ENCODE peak calls at places on chromosomes 16 and 17, in seven cellular contexts. One of them, this sample, is unnamed.

GRCh38 chr16:81710596-81710995 is 68.5 kb upstream of the PLCG2 start:
- DNase-seq in testis: no peak
- DNase-seq in PC-3: no peak
- DNase-seq in BJ: no peak
- DNase-seq in right atrium auricular region: no peak
- DNase-seq in transverse colon: no peak
- DNase-seq in AG04450: no peak
- DNase-seq in this sample: no peak

GRCh38 chr16:8505327-8505991 is 84.9 kb downstream of the TMEM114 start:
- DNase-seq in testis: no peak
- DNase-seq in PC-3: no peak
- DNase-seq in BJ: no peak
- DNase-seq in right atrium auricular region: no peak
- DNase-seq in transverse colon: no peak
- DNase-seq in AG04450: no peak
- DNase-seq in this sample: no peak

GRCh38 chr17:7650509-7651096 is at the start of gene ATP1B2:
- DNase-seq in testis: peak
- DNase-seq in PC-3: peak
- DNase-seq in BJ: no peak
- DNase-seq in right atrium auricular region: peak
- DNase-seq in transverse colon: peak
- DNase-seq in AG04450: no peak
- DNase-seq in this sample: peak

GRCh38 chr17:7392696-7393612 is 1.4 kb downstream of the PLSCR3 start:
- DNase-seq in testis: no peak
- DNase-seq in PC-3: no peak
- DNase-seq in BJ: no peak
- DNase-seq in right atrium auricular region: no peak
- DNase-seq in transverse colon: no peak
- DNase-seq in AG04450: no peak
- DNase-seq in this sample: no peak

GRCh38 chr16:66604376-66605176 is at the start of gene CMTM3:
- DNase-seq in testis: peak
- DNase-seq in PC-3: peak
- DNase-seq in BJ: no peak
- DNase-seq in right atrium auricular region: no peak
- DNase-seq in transverse colon: peak
- DNase-seq in AG04450: no peak
- DNase-seq in this sample: peak

GRCh38 chr17:9350083-9350482 is 225.5 kb downstream of the STX8 start:
- DNase-seq in testis: no peak
- DNase-seq in PC-3: peak
- DNase-seq in BJ: peak
- DNase-seq in right atrium auricular region: no peak
- DNase-seq in transverse colon: no peak
- DNase-seq in AG04450: peak
- DNase-seq in this sample: peak

GRCh38 chr17:19331134-19331533 is 31.4 kb downstream of the B9D1 start:
- DNase-seq in testis: no peak
- DNase-seq in PC-3: no peak
- DNase-seq in BJ: peak
- DNase-seq in right atrium auricular region: no peak
- DNase-seq in transverse colon: no peak
- DNase-seq in AG04450: peak
- DNase-seq in this sample: peak

GRCh38 chr17:39913989-39914388 is 4.4 kb downstream of the GSDMB start:
- DNase-seq in testis: no peak
- DNase-seq in PC-3: no peak
- DNase-seq in BJ: no peak
- DNase-seq in right atrium auricular region: no peak
- DNase-seq in transverse colon: no peak
- DNase-seq in AG04450: no peak
- DNase-seq in this sample: no peak

GRCh38 chr17:68207651-68208253 is 40.1 kb upstream of the AMZ2 start:
- DNase-seq in testis: no peak
- DNase-seq in PC-3: no peak
- DNase-seq in BJ: no peak
- DNase-seq in right atrium auricular region: no peak
- DNase-seq in transverse colon: no peak
- DNase-seq in AG04450: no peak
- DNase-seq in this sample: no peak

GRCh38 chr17:22507823-22508222 is 815.5 kb downstream of the KCNJ18 start:
- DNase-seq in testis: peak
- DNase-seq in PC-3: peak
- DNase-seq in BJ: no peak
- DNase-seq in right atrium auricular region: peak
- DNase-seq in transverse colon: no peak
- DNase-seq in AG04450: no peak
- DNase-seq in this sample: no peak

GRCh38 chr17:19306160-19307111 is 56.1 kb downstream of the B9D1 start:
- DNase-seq in testis: peak
- DNase-seq in PC-3: no peak
- DNase-seq in BJ: no peak
- DNase-seq in right atrium auricular region: no peak
- DNase-seq in transverse colon: peak
- DNase-seq in AG04450: no peak
- DNase-seq in this sample: no peak

GRCh38 chr16:31010539-31010938 is at the start of gene STX1B:
- DNase-seq in testis: peak
- DNase-seq in PC-3: no peak
- DNase-seq in BJ: no peak
- DNase-seq in right atrium auricular region: no peak
- DNase-seq in transverse colon: peak
- DNase-seq in AG04450: no peak
- DNase-seq in this sample: no peak

GRCh38 chr16:67760831-67761230 is 41.7 kb upstream of the GFOD2 start:
- DNase-seq in testis: no peak
- DNase-seq in PC-3: no peak
- DNase-seq in BJ: no peak
- DNase-seq in right atrium auricular region: no peak
- DNase-seq in transverse colon: peak
- DNase-seq in AG04450: no peak
- DNase-seq in this sample: no peak

GRCh38 chr17:67443931-67444597 is 67.0 kb downstream of the PITPNC1 start:
- DNase-seq in testis: no peak
- DNase-seq in PC-3: no peak
- DNase-seq in BJ: peak
- DNase-seq in right atrium auricular region: no peak
- DNase-seq in transverse colon: no peak
- DNase-seq in AG04450: no peak
- DNase-seq in this sample: peak

GRCh38 chr17:37570527-37571093 is 38.6 kb downstream of the SYNRG start:
- DNase-seq in testis: peak
- DNase-seq in PC-3: peak
- DNase-seq in BJ: no peak
- DNase-seq in right atrium auricular region: no peak
- DNase-seq in transverse colon: peak
- DNase-seq in AG04450: peak
- DNase-seq in this sample: peak

GRCh38 chr16:1296688-1297412 is 12.6 kb upstream of the UBE2I start:
- DNase-seq in testis: no peak
- DNase-seq in PC-3: peak
- DNase-seq in BJ: peak
- DNase-seq in right atrium auricular region: no peak
- DNase-seq in transverse colon: peak
- DNase-seq in AG04450: no peak
- DNase-seq in this sample: peak

DNA sequence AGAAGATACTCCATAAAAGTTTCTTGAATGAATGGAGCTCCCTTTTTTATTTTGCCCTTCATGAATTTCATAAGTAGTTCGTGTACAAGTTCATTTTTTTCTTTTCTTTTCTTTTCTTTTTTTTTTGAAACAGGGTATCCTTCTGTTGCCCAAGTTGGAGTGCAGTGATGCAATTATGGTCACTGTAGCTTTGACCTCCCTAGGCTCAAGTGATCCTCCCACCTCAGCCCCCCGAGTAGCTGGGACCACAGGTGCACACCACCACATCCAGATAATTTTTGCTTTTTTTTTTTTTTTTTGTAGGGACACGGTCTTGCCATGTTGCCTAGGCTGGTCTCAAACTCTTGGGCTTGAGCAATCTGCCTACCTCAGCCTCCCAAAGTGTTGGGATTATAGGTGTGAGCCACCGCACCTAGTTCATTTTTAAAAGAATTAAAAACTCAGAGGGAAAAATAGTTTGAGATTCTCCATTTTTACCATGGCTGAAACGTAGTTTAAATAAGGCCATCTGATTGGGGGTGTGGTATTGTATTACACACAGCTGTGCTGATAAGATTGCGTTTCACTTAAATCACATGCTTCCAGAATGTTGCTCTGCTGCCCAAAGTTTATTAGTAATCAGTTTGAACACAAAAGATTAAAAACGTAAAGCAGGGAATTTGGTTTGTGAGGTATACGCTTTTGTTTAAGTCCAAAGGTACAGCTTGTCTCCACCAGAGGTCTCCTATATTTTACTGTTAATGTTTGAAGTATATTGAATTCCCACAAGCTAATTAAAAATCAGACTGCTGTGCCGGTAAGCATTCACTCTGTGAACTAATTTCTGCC is 154.1 kb downstream of the SOCS1 start:
- DNase-seq in testis: no peak
- DNase-seq in PC-3: no peak
- DNase-seq in BJ: no peak
- DNase-seq in right atrium auricular region: no peak
- DNase-seq in transverse colon: no peak
- DNase-seq in AG04450: peak
- DNase-seq in this sample: peak
- TF ChIP-seq CTCF in testis: no peak
- TF ChIP-seq CTCF in PC-3: no peak
- TF ChIP-seq CTCF in BJ: no peak
- TF ChIP-seq CTCF in right atrium auricular region: peak
- TF ChIP-seq CTCF in transverse colon: no peak
- TF ChIP-seq CTCF in AG04450: peak
- TF ChIP-seq CTCF in this sample: peak

DNA sequence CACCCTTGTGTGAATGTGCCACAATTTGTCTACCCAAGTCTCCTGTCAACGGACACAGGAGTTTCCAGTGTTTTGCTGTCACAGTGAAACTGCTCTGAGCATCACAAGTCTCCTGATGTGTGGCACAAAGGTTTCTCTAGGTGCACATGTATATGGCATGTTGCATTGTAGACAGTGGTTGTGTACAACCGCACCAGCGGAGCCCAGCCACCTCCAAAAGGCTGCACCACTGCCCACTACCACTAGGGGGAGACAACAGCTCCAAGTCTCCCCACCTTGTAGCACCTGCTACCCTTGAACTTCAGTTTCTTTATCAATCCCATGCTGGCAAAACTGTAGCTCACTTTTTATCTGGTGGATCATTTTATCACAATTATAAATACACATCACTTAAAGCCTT is 95.5 kb upstream of the ZNF469 start:
- DNase-seq in testis: peak
- DNase-seq in PC-3: peak
- DNase-seq in BJ: no peak
- DNase-seq in right atrium auricular region: no peak
- DNase-seq in transverse colon: no peak
- DNase-seq in AG04450: no peak
- DNase-seq in this sample: no peak
- TF ChIP-seq CTCF in testis: peak
- TF ChIP-seq CTCF in PC-3: peak
- TF ChIP-seq CTCF in BJ: peak
- TF ChIP-seq CTCF in right atrium auricular region: no peak
- TF ChIP-seq CTCF in transverse colon: no peak
- TF ChIP-seq CTCF in AG04450: peak
- TF ChIP-seq CTCF in this sample: peak

GRCh38 chr17:81191116-81191515 is 25.1 kb upstream of the AATK start:
- DNase-seq in testis: no peak
- DNase-seq in PC-3: no peak
- DNase-seq in BJ: no peak
- DNase-seq in right atrium auricular region: no peak
- DNase-seq in transverse colon: no peak
- DNase-seq in AG04450: no peak
- DNase-seq in this sample: no peak

GRCh38 chr17:81189016-81189415 is 23.0 kb upstream of the AATK start:
- DNase-seq in testis: no peak
- DNase-seq in PC-3: no peak
- DNase-seq in BJ: no peak
- DNase-seq in right atrium auricular region: no peak
- DNase-seq in transverse colon: no peak
- DNase-seq in AG04450: no peak
- DNase-seq in this sample: no peak

GRCh38 chr17:81188491-81188840 is 22.4 kb upstream of the AATK start:
- DNase-seq in testis: no peak
- DNase-seq in PC-3: no peak
- DNase-seq in BJ: no peak
- DNase-seq in right atrium auricular region: no peak
- DNase-seq in transverse colon: no peak
- DNase-seq in AG04450: no peak
- DNase-seq in this sample: no peak

GRCh38 chr17:81190591-81190990 is 24.6 kb upstream of the AATK start:
- DNase-seq in testis: no peak
- DNase-seq in PC-3: no peak
- DNase-seq in BJ: no peak
- DNase-seq in right atrium auricular region: no peak
- DNase-seq in transverse colon: no peak
- DNase-seq in AG04450: no peak
- DNase-seq in this sample: no peak

GRCh38 chr17:81189670-81190530 is 23.9 kb upstream of the AATK start:
- DNase-seq in testis: peak
- DNase-seq in PC-3: no peak
- DNase-seq in BJ: no peak
- DNase-seq in right atrium auricular region: no peak
- DNase-seq in transverse colon: no peak
- DNase-seq in AG04450: no peak
- DNase-seq in this sample: peak
- TF ChIP-seq CTCF in testis: no peak
- TF ChIP-seq CTCF in PC-3: peak
- TF ChIP-seq CTCF in BJ: peak
- TF ChIP-seq CTCF in right atrium auricular region: peak
- TF ChIP-seq CTCF in transverse colon: no peak
- TF ChIP-seq CTCF in AG04450: no peak
- TF ChIP-seq CTCF in this sample: peak

DNA sequence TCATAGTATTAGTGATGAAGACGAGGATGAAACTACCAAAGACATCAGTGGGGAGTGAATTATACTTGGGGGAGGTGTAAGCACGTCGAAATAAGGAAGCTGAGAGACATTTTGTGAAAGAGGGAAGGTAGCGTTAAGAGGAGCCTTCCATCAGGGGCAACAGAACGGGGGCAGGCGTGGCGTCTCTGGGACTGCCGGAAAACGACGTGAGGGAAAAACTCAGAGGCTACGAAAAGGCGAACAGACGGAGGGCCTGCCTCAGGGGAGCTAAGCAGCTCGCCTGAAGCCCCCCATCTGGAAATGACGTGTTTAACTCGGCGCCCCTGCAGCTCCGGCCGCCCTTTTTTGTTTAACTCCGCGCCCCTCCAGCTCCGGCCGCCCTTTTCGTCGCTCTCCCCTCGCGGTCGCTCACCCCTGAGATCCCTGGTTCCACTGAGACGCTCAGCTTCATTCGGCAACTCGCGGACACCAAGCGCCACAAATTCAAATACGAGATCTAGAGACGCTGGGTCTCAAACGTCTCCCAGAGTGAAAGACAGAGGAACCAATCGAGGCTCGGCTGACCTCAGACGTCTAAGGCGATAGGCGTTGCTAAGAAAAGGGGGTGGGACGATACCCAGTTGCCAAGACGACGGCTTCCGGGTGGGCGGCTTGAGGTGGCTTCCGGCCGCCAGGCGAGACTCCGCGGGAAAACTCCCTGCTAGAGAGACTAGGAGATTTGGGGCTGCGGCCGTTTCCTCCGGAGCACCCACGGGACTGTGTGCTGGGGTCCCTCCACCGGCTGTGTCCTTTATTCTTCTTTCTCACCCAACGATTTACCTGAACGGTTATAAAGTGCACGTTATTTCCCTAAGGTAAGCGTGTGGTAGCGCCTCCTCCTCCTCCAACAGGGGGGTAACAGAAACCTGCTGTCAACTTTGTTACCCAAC is 383.2 kb downstream of the ZFHX3 start:
- DNase-seq in testis: peak
- DNase-seq in PC-3: peak
- DNase-seq in BJ: peak
- DNase-seq in right atrium auricular region: peak
- DNase-seq in transverse colon: peak
- DNase-seq in AG04450: peak
- DNase-seq in this sample: peak
- TF ChIP-seq CTCF in testis: no peak
- TF ChIP-seq CTCF in PC-3: no peak
- TF ChIP-seq CTCF in BJ: peak
- TF ChIP-seq CTCF in right atrium auricular region: peak
- TF ChIP-seq CTCF in transverse colon: no peak
- TF ChIP-seq CTCF in AG04450: no peak
- TF ChIP-seq CTCF in this sample: peak